ENCODE peak calls at places on chromosomes 3 and 15, in four cellular contexts. E is WTC11, Q is cardiac muscle cell, K is progenitor cell of endocrine pancreas. A is an unnamed sample.

GRCh38 chr15:59917504-59918157 is 86.5 kb upstream of the FOXB1 start:
- DNase-seq in Q (peak), E (peak), K (peak), A (peak)

GRCh38 chr15:49918106-49918505 is 200.9 kb downstream of the ATP8B4 start:
- DNase-seq in K (no peak), Q (no peak), E (no peak), A (no peak)

GRCh38 chr3:132972333-132972732 is 65.9 kb upstream of the TMEM108 start:
- DNase-seq in Q (no peak), E (no peak), K (no peak), A (no peak)

GRCh38 chr3:181847276-181847675 is 135.6 kb downstream of the SOX2 start:
- DNase-seq in Q (no peak), E (no peak), K (no peak), A (no peak)

GRCh38 chr3:51391566-51392300 is 648 bp downstream of the RBM15B start:
- DNase-seq in E (peak), K (peak), Q (peak), A (peak)

GRCh38 chr3:186361612-186362408 is at the start of gene DGKG:
- DNase-seq in Q (peak), K (no peak), E (peak), A (peak)

GRCh38 chr3:150721285-150722130 is 17.8 kb upstream of the ERICH6 start:
- DNase-seq in Q (peak), E (no peak), K (no peak), A (peak)

GRCh38 chr3:15581471-15582394 is 19.6 kb downstream of the HACL1 start:
- DNase-seq in Q (no peak), K (no peak), E (no peak), A (no peak)

GRCh38 chr3:97970929-97971460 is 1.2 kb downstream of the RIOX2 start:
- DNase-seq in K (no peak), E (no peak), Q (no peak), A (no peak)

GRCh38 chr3:72177075-72178050 is 392.4 kb upstream of the PROK2 start:
- DNase-seq in K (no peak), E (no peak), Q (no peak), A (peak)

GRCh38 chr3:47536221-47536891 is 22.8 kb upstream of the ELP6 start:
- DNase-seq in K (no peak), E (no peak), Q (no peak), A (no peak)

GRCh38 chr3:46646700-46647099 is 34.4 kb downstream of the FAM240A start:
- DNase-seq in E (no peak), Q (no peak), K (no peak), A (no peak)

GRCh38 chr15:77312523-77312922 is 107.4 kb downstream of the PEAK1 start:
- DNase-seq in K (no peak), Q (no peak), E (no peak), A (no peak)

GRCh38 chr15:50764331-50765201 is 940 bp downstream of the SPPL2A start:
- DNase-seq in E (no peak), Q (no peak), K (no peak), A (no peak)

GRCh38 chr3:9205345-9206143 is 43.9 kb downstream of the SRGAP3 start:
- DNase-seq in Q (no peak), K (no peak), E (no peak), A (no peak)

GRCh38 chr3:139888561-139889140 is 46.3 kb upstream of the CLSTN2 start:
- DNase-seq in Q (no peak), K (no peak), E (no peak), A (no peak)

GRCh38 chr3:184455991-184456390 is 76.1 kb downstream of the CHRD start:
- DNase-seq in E (no peak), Q (no peak), K (no peak), A (no peak)

GRCh38 chr3:84755860-84756259 is 202.9 kb upstream of the CADM2 start:
- DNase-seq in E (no peak), Q (no peak), K (no peak), A (no peak)

GRCh38 chr15:66388576-66388975 is 1.9 kb downstream of the MAP2K1 start:
- DNase-seq in E (no peak), K (no peak), Q (no peak), A (no peak)

GRCh38 chr15:66389098-66389858 is 2.6 kb downstream of the MAP2K1 start:
- DNase-seq in Q (no peak), K (no peak), E (no peak), A (no peak)

GRCh38 chr15:66387176-66388056 is 704 bp downstream of the MAP2K1 start:
- DNase-seq in E (peak), K (peak), Q (peak), A (peak)

GRCh38 chr15:66388057-66388363 is 1.3 kb downstream of the MAP2K1 start:
- DNase-seq in Q (no peak), K (no peak), E (no peak), A (no peak)

GRCh38 chr15:66386204-66387123 is at the start of gene MAP2K1:
- DNase-seq in K (peak), E (peak), Q (peak), A (peak)
- TF ChIP-seq CTCF in K (peak), E (no peak), Q (peak), A (peak)

GRCh38 chr3:158713094-158713499 is 19.2 kb downstream of the RARRES1 start:
- DNase-seq in E (no peak), Q (peak), K (no peak), A (no peak)

GRCh38 chr3:158710601-158711000 is 21.7 kb downstream of the RARRES1 start:
- DNase-seq in E (no peak), Q (no peak), K (no peak), A (no peak)

GRCh38 chr3:158712443-158712842 is 19.8 kb downstream of the RARRES1 start:
- DNase-seq in E (no peak), K (no peak), Q (no peak), A (no peak)

GRCh38 chr3:158709666-158710083 is 22.6 kb downstream of the RARRES1 start:
- DNase-seq in E (no peak), K (no peak), Q (no peak), A (no peak)

DNA sequence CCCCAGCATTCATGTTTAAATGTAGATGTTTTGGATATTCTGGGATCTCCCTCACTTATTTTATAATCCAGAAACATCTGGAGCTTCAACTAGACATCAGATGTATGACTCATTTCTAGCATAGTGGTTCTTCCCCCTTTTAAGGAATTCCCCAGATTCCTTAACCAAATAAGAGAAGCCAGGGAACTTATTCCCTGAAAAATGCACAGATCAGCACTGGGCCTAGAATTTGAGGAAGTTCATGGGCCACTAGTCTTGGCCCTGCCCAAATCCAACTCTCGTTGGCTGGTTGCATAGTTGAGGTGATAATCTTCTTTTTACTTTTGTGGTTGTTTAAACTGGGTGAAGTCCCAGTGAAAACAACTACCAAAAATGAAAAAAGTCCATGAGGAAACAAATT is 20.4 kb downstream of the RARRES1 start:
- DNase-seq in E (no peak), K (no peak), Q (no peak), A (no peak)
- TF ChIP-seq CTCF in E (no peak), K (no peak), Q (no peak), A (no peak)

GRCh38 chr3:123375014-123375940 is 73.6 kb downstream of the ADCY5 start:
- DNase-seq in E (peak), K (no peak), Q (peak), A (no peak)
- TF ChIP-seq CTCF in E (no peak), K (no peak), Q (no peak), A (no peak)

GRCh38 chr3:39150170-39150802 is 3.1 kb downstream of the CSRNP1 start:
- DNase-seq in K (no peak), E (no peak), Q (no peak), A (no peak)
- TF ChIP-seq CTCF in K (no peak), E (no peak), Q (no peak), A (no peak)

GRCh38 chr15:80787238-80787805 is 8.2 kb downstream of the CEMIP start:
- DNase-seq in Q (no peak), E (peak), K (no peak), A (no peak)
- TF ChIP-seq CTCF in Q (peak), E (no peak), K (no peak), A (no peak)

DNA sequence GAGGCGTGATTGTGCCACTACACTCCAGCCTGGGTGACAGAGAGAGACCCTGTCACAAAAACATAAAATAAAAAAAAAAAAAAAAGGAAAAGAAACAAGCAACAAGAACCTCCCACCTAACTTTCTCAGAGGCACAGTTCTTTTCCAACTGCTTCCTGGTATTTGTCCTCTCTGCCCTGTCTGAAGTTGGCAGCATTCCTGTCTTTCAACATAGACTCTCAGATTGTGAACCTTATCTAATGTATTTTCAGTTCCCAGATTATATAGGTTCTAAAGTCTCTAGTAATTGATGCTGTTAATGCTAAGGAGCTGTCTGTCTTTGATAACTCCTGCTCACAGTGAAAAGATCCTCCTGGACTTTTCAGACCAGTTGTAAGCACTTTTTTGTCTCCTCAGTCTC is 199.6 kb upstream of the P2RY1 start:
- DNase-seq in Q (peak), K (no peak), E (no peak), A (no peak)
- TF ChIP-seq CTCF in Q (no peak), K (no peak), E (no peak), A (no peak)

DNA sequence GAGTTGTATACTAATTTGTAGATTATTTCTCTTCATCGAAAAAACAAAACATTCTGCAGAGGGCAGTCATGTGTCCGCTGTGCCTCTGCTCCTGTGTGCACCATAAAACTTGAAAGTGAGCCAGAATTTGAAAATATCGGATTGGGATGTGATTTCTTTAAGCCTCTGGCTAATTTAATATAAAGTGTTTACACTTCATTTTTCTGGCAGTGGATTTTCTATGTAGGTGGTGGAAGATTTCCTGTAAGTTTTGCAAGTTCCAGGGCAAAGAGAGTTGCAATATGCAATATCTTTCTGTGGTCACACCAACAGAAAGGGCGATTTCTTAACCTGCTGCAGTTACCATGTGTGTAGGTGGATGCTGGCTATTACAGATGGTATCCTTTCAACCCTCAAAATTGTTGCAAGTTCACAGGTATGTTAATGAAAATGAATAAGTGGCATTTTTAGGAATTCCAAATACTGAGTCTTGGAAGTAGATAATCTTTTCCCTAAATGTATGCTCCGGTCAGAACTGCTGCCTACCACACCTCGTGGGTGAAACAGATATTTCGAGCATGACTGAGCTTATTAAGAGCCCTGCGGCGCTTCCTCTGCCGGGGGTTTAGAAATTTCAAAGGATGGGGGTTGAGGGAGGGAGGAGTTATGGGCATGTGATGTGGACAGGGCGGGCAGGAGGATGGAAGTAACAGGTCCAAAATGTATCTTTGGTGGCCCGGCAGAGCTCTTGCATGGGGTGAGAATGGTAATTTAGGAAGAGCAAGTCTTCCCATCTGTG is 134.0 kb downstream of the PGPEP1L start:
- DNase-seq in Q (no peak), K (no peak), E (no peak), A (no peak)
- TF ChIP-seq CTCF in Q (peak), K (no peak), E (no peak), A (no peak)

DNA sequence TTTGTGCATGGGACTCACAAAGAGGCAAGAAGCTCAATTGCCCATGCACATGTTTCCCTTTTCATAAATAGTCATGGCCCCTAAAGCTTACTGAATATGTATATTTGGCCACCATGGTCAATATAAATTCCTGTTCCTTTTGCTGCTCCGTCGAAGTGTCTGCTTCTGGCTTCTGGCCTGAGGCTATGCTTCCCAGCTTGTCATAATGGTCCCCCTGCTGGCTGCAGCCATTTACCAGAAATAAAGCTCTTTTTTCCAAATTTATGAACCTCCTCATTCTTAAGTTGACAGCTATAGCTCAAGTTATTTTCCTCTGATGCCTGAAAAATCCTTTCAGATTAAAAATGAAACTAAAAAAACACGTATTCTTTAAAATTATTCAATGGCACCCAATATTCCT is 602.1 kb downstream of the VGLL3 start:
- DNase-seq in K (no peak), E (no peak), Q (no peak), A (no peak)
- TF ChIP-seq CTCF in K (peak), E (no peak), Q (no peak), A (no peak)

DNA sequence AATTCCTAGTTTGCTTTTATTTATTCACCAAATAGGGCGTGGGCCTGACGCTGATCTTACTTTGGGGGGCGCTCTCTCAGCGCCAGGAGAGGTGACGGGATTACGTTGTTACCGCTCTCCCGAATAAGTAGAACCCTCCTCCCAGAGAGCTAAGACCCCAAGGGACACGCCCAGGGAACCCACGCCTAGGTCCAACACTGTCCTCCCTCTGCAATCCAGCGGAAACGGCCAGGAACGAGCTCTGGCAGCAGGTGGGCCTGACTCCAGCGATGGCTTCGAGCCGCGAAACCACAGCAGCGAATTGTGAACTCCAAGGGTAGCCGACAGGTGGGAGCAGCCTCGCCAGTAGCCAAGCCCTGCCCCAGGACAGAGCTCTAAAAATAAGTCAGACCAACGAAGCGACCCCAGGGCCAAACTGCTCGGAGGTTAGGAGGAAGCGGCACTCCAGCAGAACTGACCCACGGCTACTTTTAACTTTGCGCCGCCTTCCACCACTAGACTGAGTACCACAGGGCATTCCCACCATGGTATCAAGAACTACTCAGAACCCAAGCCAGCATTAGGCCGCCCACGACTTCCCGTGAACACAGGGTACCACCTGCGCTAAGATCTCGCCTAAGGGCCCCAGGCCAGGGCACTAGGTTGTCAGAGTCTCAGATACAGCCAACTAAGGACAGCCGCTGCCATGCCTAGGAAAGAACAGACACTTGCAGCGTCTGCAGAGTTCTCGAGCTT is 1.6 kb upstream of the SIN3A start:
- DNase-seq in Q (peak), K (peak), E (peak), A (peak)
- TF ChIP-seq CTCF in Q (peak), K (peak), E (no peak), A (no peak)